ENCODE peak calls at places on chromosomes 5 and 9, in eight cellular contexts. One of them, this sample, is unnamed.

GRCh38 chr9:24936117-24936516 is 390.4 kb upstream of the IZUMO3 start:
- DNase-seq in K562: no peak
- DNase-seq in choroid plexus epithelial cell: no peak
- DNase-seq in GM23338: no peak
- DNase-seq in fibroblast of mammary gland: no peak
- DNase-seq in body of pancreas: no peak
- DNase-seq in thoracic aorta: no peak
- DNase-seq in ovary: no peak
- DNase-seq in this sample: no peak

GRCh38 chr5:180251141-180251540 is 40.7 kb downstream of the MAPK9 start:
- DNase-seq in K562: no peak
- DNase-seq in choroid plexus epithelial cell: no peak
- DNase-seq in GM23338: no peak
- DNase-seq in fibroblast of mammary gland: no peak
- DNase-seq in body of pancreas: no peak
- DNase-seq in thoracic aorta: no peak
- DNase-seq in ovary: no peak
- DNase-seq in this sample: no peak

GRCh38 chr9:128627906-128628305 is 28.7 kb downstream of the DYNC2I2 start:
- DNase-seq in K562: no peak
- DNase-seq in choroid plexus epithelial cell: no peak
- DNase-seq in GM23338: no peak
- DNase-seq in fibroblast of mammary gland: no peak
- DNase-seq in body of pancreas: no peak
- DNase-seq in thoracic aorta: no peak
- DNase-seq in ovary: no peak
- DNase-seq in this sample: no peak

GRCh38 chr5:126198509-126198908 is 224.7 kb upstream of the GRAMD2B start:
- DNase-seq in K562: no peak
- DNase-seq in choroid plexus epithelial cell: no peak
- DNase-seq in GM23338: no peak
- DNase-seq in fibroblast of mammary gland: no peak
- DNase-seq in body of pancreas: no peak
- DNase-seq in thoracic aorta: no peak
- DNase-seq in ovary: no peak
- DNase-seq in this sample: no peak

GRCh38 chr5:122311400-122311887 is 593 bp upstream of the SNCAIP start:
- DNase-seq in K562: no peak
- DNase-seq in choroid plexus epithelial cell: no peak
- DNase-seq in GM23338: peak
- DNase-seq in fibroblast of mammary gland: no peak
- DNase-seq in body of pancreas: peak
- DNase-seq in thoracic aorta: no peak
- DNase-seq in ovary: peak
- DNase-seq in this sample: no peak

GRCh38 chr5:82812575-82812974 is 264.6 kb downstream of the TMEM167A start:
- DNase-seq in K562: no peak
- DNase-seq in choroid plexus epithelial cell: peak
- DNase-seq in GM23338: no peak
- DNase-seq in fibroblast of mammary gland: peak
- DNase-seq in body of pancreas: no peak
- DNase-seq in thoracic aorta: no peak
- DNase-seq in ovary: no peak
- DNase-seq in this sample: no peak

GRCh38 chr5:178205010-178205748 is 846 bp downstream of the HNRNPAB start:
- DNase-seq in K562: peak
- DNase-seq in choroid plexus epithelial cell: peak
- DNase-seq in GM23338: peak
- DNase-seq in fibroblast of mammary gland: peak
- DNase-seq in body of pancreas: peak
- DNase-seq in thoracic aorta: peak
- DNase-seq in ovary: peak
- DNase-seq in this sample: peak

GRCh38 chr5:127848098-127848497 is 144.9 kb downstream of the CCDC192 start:
- DNase-seq in K562: no peak
- DNase-seq in choroid plexus epithelial cell: no peak
- DNase-seq in GM23338: no peak
- DNase-seq in fibroblast of mammary gland: no peak
- DNase-seq in body of pancreas: no peak
- DNase-seq in thoracic aorta: no peak
- DNase-seq in ovary: no peak
- DNase-seq in this sample: no peak

GRCh38 chr5:170655920-170656319 is 127.6 kb upstream of the GABRP start:
- DNase-seq in K562: no peak
- DNase-seq in choroid plexus epithelial cell: no peak
- DNase-seq in GM23338: no peak
- DNase-seq in fibroblast of mammary gland: no peak
- DNase-seq in body of pancreas: no peak
- DNase-seq in thoracic aorta: no peak
- DNase-seq in ovary: no peak
- DNase-seq in this sample: no peak

DNA sequence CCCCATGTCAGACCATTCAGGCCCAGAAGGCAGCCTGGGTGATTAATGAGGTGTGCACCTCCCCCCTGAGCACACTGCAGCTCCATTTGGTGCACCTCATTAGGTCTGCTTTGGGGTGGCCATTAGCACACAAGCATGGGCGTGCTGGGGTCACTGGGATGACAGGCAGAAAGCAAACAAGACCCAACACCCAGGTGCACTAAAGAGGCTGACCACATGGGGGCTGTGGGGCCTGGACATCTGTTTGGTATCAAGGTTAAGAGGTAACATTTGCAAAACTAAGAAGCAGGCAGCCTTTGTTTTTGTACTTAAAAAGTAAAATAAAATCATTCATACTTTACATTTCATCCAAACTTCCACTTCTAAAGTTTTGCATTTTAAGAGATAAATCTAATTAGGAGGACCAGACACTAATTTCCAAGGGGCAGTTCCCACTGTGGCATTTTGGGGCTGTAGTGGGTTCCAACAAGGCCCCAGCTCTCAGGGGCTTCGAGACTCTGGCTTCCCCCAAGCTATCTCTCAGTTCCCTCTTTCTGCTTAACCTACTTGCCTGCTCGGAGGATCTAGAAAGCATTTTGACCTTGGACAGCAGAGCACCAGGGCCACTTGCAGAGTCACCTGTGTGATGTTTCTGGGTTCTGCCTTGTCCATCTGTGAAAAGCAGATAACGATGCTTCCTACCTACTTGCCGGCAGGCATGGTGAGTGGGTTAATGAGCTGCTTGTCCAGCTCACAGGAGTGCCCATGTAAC is 175.6 kb downstream of the MED10 start:
- DNase-seq in K562: peak
- DNase-seq in choroid plexus epithelial cell: peak
- DNase-seq in GM23338: peak
- DNase-seq in fibroblast of mammary gland: no peak
- DNase-seq in body of pancreas: no peak
- DNase-seq in thoracic aorta: no peak
- DNase-seq in ovary: no peak
- DNase-seq in this sample: peak
- TF ChIP-seq CTCF in K562: peak
- TF ChIP-seq CTCF in choroid plexus epithelial cell: peak
- TF ChIP-seq CTCF in GM23338: peak
- TF ChIP-seq CTCF in fibroblast of mammary gland: no peak
- TF ChIP-seq CTCF in body of pancreas: no peak
- TF ChIP-seq CTCF in thoracic aorta: no peak
- TF ChIP-seq CTCF in ovary: no peak
- TF ChIP-seq CTCF in this sample: no peak

GRCh38 chr9:114662081-114662989 is 4.7 kb upstream of the TEX53 start:
- DNase-seq in K562: peak
- DNase-seq in choroid plexus epithelial cell: peak
- DNase-seq in GM23338: peak
- DNase-seq in fibroblast of mammary gland: peak
- DNase-seq in body of pancreas: peak
- DNase-seq in thoracic aorta: no peak
- DNase-seq in ovary: no peak
- DNase-seq in this sample: peak
- TF ChIP-seq CTCF in K562: peak
- TF ChIP-seq CTCF in choroid plexus epithelial cell: peak
- TF ChIP-seq CTCF in GM23338: peak
- TF ChIP-seq CTCF in fibroblast of mammary gland: peak
- TF ChIP-seq CTCF in body of pancreas: peak
- TF ChIP-seq CTCF in thoracic aorta: peak
- TF ChIP-seq CTCF in ovary: no peak
- TF ChIP-seq CTCF in this sample: peak

DNA sequence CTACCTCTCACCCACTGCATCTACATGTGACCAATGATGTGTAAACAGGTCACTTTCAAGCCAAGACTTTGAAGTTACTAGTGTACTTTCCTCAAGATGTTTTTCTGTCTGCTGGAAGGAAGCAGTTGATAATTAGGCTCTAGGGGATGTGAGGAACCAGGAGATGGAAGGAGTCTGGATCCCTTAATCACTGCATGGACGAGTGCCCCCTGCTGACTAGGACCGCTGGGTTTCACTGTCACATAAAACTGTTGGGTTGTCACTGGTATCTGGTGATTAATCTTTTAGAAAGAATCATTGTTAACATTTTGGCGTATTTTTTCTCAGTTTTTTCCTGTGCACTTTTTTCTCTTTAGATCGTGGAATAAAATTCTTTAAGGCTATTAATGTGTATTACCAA is 79.5 kb downstream of the SREK1 start:
- DNase-seq in K562: peak
- DNase-seq in choroid plexus epithelial cell: peak
- DNase-seq in GM23338: peak
- DNase-seq in fibroblast of mammary gland: peak
- DNase-seq in body of pancreas: no peak
- DNase-seq in thoracic aorta: no peak
- DNase-seq in ovary: no peak
- DNase-seq in this sample: peak
- TF ChIP-seq CTCF in K562: peak
- TF ChIP-seq CTCF in choroid plexus epithelial cell: peak
- TF ChIP-seq CTCF in GM23338: peak
- TF ChIP-seq CTCF in fibroblast of mammary gland: peak
- TF ChIP-seq CTCF in body of pancreas: no peak
- TF ChIP-seq CTCF in thoracic aorta: no peak
- TF ChIP-seq CTCF in ovary: no peak
- TF ChIP-seq CTCF in this sample: peak

DNA sequence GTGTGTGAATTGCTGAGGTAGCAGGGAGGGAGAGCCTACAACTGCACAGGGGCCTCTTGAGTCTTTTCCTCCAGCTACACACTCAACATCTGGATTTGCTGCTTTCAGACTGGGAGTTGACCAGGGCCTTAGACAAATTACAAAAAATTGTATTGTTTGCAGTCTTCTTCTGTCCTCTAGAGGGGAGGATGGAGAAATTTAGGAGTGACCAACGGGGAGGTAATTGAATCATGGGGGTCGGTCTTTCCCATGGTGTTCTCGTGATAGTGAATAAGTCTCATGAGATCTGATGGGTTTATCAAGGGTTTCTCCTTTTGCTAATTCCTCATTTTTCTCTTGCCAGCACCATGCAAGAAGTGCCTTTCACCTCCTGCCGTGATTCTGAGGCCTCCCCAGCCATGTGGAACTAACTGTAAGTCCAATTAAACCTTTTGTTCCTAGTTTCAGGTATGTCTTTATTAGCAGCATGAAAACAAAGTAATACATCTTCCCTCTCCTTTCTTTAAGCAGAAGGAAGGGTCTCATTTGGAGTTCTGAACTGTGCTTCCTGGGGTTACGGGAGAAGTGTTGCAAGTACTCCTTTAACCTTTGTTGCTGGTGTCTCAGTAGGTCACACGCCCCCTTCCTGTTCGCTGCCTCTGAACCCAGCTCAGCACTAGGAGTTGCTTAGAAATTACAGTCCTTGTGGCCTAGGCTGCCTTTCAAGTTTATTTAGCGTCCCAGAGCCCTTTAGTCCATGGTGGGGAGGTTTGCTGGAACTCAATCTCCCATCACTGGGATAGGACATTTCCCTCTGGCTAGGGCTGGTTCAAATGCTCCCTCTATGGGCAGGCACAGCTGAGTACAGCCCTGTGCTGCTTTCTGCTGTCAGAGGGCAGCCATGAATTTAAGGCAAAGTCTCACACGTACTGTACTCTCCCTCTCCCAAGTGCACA is 4.4 kb downstream of the IFNA8 start:
- DNase-seq in K562: no peak
- DNase-seq in choroid plexus epithelial cell: peak
- DNase-seq in GM23338: peak
- DNase-seq in fibroblast of mammary gland: no peak
- DNase-seq in body of pancreas: no peak
- DNase-seq in thoracic aorta: no peak
- DNase-seq in ovary: no peak
- DNase-seq in this sample: no peak
- TF ChIP-seq CTCF in K562: no peak
- TF ChIP-seq CTCF in choroid plexus epithelial cell: peak
- TF ChIP-seq CTCF in GM23338: peak
- TF ChIP-seq CTCF in fibroblast of mammary gland: peak
- TF ChIP-seq CTCF in body of pancreas: no peak
- TF ChIP-seq CTCF in thoracic aorta: no peak
- TF ChIP-seq CTCF in ovary: no peak
- TF ChIP-seq CTCF in this sample: peak

GRCh38 chr5:32851774-32852173 is 140.7 kb downstream of the NPR3 start:
- DNase-seq in K562: no peak
- DNase-seq in choroid plexus epithelial cell: no peak
- DNase-seq in GM23338: no peak
- DNase-seq in fibroblast of mammary gland: no peak
- DNase-seq in body of pancreas: no peak
- DNase-seq in thoracic aorta: no peak
- DNase-seq in ovary: no peak
- DNase-seq in this sample: no peak

GRCh38 chr5:32854473-32854872 is 143.4 kb downstream of the NPR3 start:
- DNase-seq in K562: no peak
- DNase-seq in choroid plexus epithelial cell: no peak
- DNase-seq in GM23338: no peak
- DNase-seq in fibroblast of mammary gland: no peak
- DNase-seq in body of pancreas: no peak
- DNase-seq in thoracic aorta: no peak
- DNase-seq in ovary: no peak
- DNase-seq in this sample: no peak

GRCh38 chr5:32848681-32849080 is 137.6 kb downstream of the NPR3 start:
- DNase-seq in K562: no peak
- DNase-seq in choroid plexus epithelial cell: peak
- DNase-seq in GM23338: no peak
- DNase-seq in fibroblast of mammary gland: no peak
- DNase-seq in body of pancreas: no peak
- DNase-seq in thoracic aorta: no peak
- DNase-seq in ovary: no peak
- DNase-seq in this sample: no peak

GRCh38 chr5:32850792-32851191 is 139.7 kb downstream of the NPR3 start:
- DNase-seq in K562: no peak
- DNase-seq in choroid plexus epithelial cell: no peak
- DNase-seq in GM23338: no peak
- DNase-seq in fibroblast of mammary gland: no peak
- DNase-seq in body of pancreas: no peak
- DNase-seq in thoracic aorta: no peak
- DNase-seq in ovary: no peak
- DNase-seq in this sample: no peak

DNA sequence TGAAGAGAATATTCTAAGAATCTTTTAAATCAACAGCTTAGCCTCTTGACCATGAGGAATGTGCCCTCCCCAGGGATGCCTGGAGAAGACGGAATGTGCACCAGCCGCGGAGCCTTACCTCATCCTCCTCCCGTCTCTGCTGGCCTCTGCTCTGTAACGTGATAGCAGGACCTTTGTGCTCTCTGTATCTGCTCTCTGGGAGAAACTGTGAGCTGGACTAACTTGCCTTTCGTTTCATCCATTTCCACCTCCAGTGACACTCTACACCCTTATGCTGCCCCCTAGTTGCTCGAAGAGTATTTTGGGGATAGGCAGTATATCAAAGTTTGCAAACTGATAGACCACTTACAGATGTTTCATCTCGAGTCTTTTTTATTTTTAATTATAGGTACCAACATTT is 141.4 kb downstream of the NPR3 start:
- DNase-seq in K562: no peak
- DNase-seq in choroid plexus epithelial cell: peak
- DNase-seq in GM23338: peak
- DNase-seq in fibroblast of mammary gland: peak
- DNase-seq in body of pancreas: peak
- DNase-seq in thoracic aorta: no peak
- DNase-seq in ovary: no peak
- DNase-seq in this sample: no peak
- TF ChIP-seq CTCF in K562: no peak
- TF ChIP-seq CTCF in choroid plexus epithelial cell: peak
- TF ChIP-seq CTCF in GM23338: peak
- TF ChIP-seq CTCF in fibroblast of mammary gland: peak
- TF ChIP-seq CTCF in body of pancreas: peak
- TF ChIP-seq CTCF in thoracic aorta: no peak
- TF ChIP-seq CTCF in ovary: no peak
- TF ChIP-seq CTCF in this sample: peak

This sample was measured in GM20000.